ENCODE peak calls at places on chromosomes 16 and 17, in nine cellular contexts. One of them, this sample, is unnamed.

GRCh38 chr17:41559548-41559947 is 12.3 kb downstream of the KRT9 start:
- DNase-seq in activated naive CD4-positive, alpha-beta T cell treated with anti-CD3 and anti-CD28 coated beads, Interleukin-2, amount 50 U/mL, for 16 hours: no peak
- DNase-seq in body of pancreas: no peak
- DNase-seq in B cell: no peak
- DNase-seq in AG10803: peak
- DNase-seq in activated naive CD8-positive, alpha-beta T cell treated with anti-CD3 and anti-CD28 coated beads, Interleukin-2, amount 50 U/mL, for 24 hours: no peak
- DNase-seq in NCI-H524: no peak
- DNase-seq in GM13977: no peak
- DNase-seq in activated T-cell treated with anti-CD3 and anti-CD28 coated beads, Interleukin-2, amount 50 U/mL, for 72 hours: no peak
- DNase-seq in this sample: no peak

GRCh38 chr17:64358261-64358788 is 32.3 kb downstream of the PECAM1 start:
- DNase-seq in AG10803: peak
- DNase-seq in activated naive CD8-positive, alpha-beta T cell treated with anti-CD3 and anti-CD28 coated beads, Interleukin-2, amount 50 U/mL, for 24 hours: no peak
- DNase-seq in GM13977: no peak
- DNase-seq in activated T-cell treated with anti-CD3 and anti-CD28 coated beads, Interleukin-2, amount 50 U/mL, for 72 hours: no peak
- DNase-seq in body of pancreas: no peak
- DNase-seq in B cell: no peak
- DNase-seq in NCI-H524: peak
- DNase-seq in activated naive CD4-positive, alpha-beta T cell treated with anti-CD3 and anti-CD28 coated beads, Interleukin-2, amount 50 U/mL, for 16 hours: no peak
- DNase-seq in this sample: no peak

GRCh38 chr16:57471852-57472664 is 9.6 kb downstream of the POLR2C start:
- DNase-seq in activated naive CD4-positive, alpha-beta T cell treated with anti-CD3 and anti-CD28 coated beads, Interleukin-2, amount 50 U/mL, for 16 hours: no peak
- DNase-seq in body of pancreas: peak
- DNase-seq in GM13977: no peak
- DNase-seq in activated naive CD8-positive, alpha-beta T cell treated with anti-CD3 and anti-CD28 coated beads, Interleukin-2, amount 50 U/mL, for 24 hours: no peak
- DNase-seq in B cell: no peak
- DNase-seq in NCI-H524: no peak
- DNase-seq in AG10803: no peak
- DNase-seq in activated T-cell treated with anti-CD3 and anti-CD28 coated beads, Interleukin-2, amount 50 U/mL, for 72 hours: no peak
- DNase-seq in this sample: no peak

GRCh38 chr17:71378741-71379140 is 742.1 kb upstream of the SOX9 start:
- DNase-seq in NCI-H524: no peak
- DNase-seq in B cell: no peak
- DNase-seq in activated naive CD4-positive, alpha-beta T cell treated with anti-CD3 and anti-CD28 coated beads, Interleukin-2, amount 50 U/mL, for 16 hours: no peak
- DNase-seq in body of pancreas: no peak
- DNase-seq in activated naive CD8-positive, alpha-beta T cell treated with anti-CD3 and anti-CD28 coated beads, Interleukin-2, amount 50 U/mL, for 24 hours: no peak
- DNase-seq in GM13977: no peak
- DNase-seq in activated T-cell treated with anti-CD3 and anti-CD28 coated beads, Interleukin-2, amount 50 U/mL, for 72 hours: no peak
- DNase-seq in AG10803: no peak
- DNase-seq in this sample: no peak

GRCh38 chr17:3551189-3551588 is 6.4 kb downstream of the TRPV3 start:
- DNase-seq in body of pancreas: no peak
- DNase-seq in GM13977: no peak
- DNase-seq in activated naive CD8-positive, alpha-beta T cell treated with anti-CD3 and anti-CD28 coated beads, Interleukin-2, amount 50 U/mL, for 24 hours: no peak
- DNase-seq in B cell: no peak
- DNase-seq in AG10803: no peak
- DNase-seq in activated naive CD4-positive, alpha-beta T cell treated with anti-CD3 and anti-CD28 coated beads, Interleukin-2, amount 50 U/mL, for 16 hours: no peak
- DNase-seq in activated T-cell treated with anti-CD3 and anti-CD28 coated beads, Interleukin-2, amount 50 U/mL, for 72 hours: no peak
- DNase-seq in NCI-H524: no peak
- DNase-seq in this sample: no peak

GRCh38 chr17:40317345-40317873 is 8.4 kb downstream of the RARA start:
- DNase-seq in activated naive CD8-positive, alpha-beta T cell treated with anti-CD3 and anti-CD28 coated beads, Interleukin-2, amount 50 U/mL, for 24 hours: peak
- DNase-seq in AG10803: peak
- DNase-seq in GM13977: peak
- DNase-seq in NCI-H524: peak
- DNase-seq in activated naive CD4-positive, alpha-beta T cell treated with anti-CD3 and anti-CD28 coated beads, Interleukin-2, amount 50 U/mL, for 16 hours: peak
- DNase-seq in activated T-cell treated with anti-CD3 and anti-CD28 coated beads, Interleukin-2, amount 50 U/mL, for 72 hours: no peak
- DNase-seq in B cell: peak
- DNase-seq in body of pancreas: no peak
- DNase-seq in this sample: no peak

GRCh38 chr17:3916013-3916696 is at the start of gene P2RX1:
- DNase-seq in B cell: peak
- DNase-seq in NCI-H524: no peak
- DNase-seq in activated naive CD4-positive, alpha-beta T cell treated with anti-CD3 and anti-CD28 coated beads, Interleukin-2, amount 50 U/mL, for 16 hours: no peak
- DNase-seq in GM13977: no peak
- DNase-seq in AG10803: no peak
- DNase-seq in body of pancreas: no peak
- DNase-seq in activated T-cell treated with anti-CD3 and anti-CD28 coated beads, Interleukin-2, amount 50 U/mL, for 72 hours: peak
- DNase-seq in activated naive CD8-positive, alpha-beta T cell treated with anti-CD3 and anti-CD28 coated beads, Interleukin-2, amount 50 U/mL, for 24 hours: peak
- DNase-seq in this sample: no peak

GRCh38 chr16:22189473-22190168 is 16.5 kb upstream of the EEF2K start:
- DNase-seq in NCI-H524: peak
- DNase-seq in activated naive CD8-positive, alpha-beta T cell treated with anti-CD3 and anti-CD28 coated beads, Interleukin-2, amount 50 U/mL, for 24 hours: peak
- DNase-seq in activated T-cell treated with anti-CD3 and anti-CD28 coated beads, Interleukin-2, amount 50 U/mL, for 72 hours: peak
- DNase-seq in GM13977: no peak
- DNase-seq in AG10803: peak
- DNase-seq in B cell: peak
- DNase-seq in activated naive CD4-positive, alpha-beta T cell treated with anti-CD3 and anti-CD28 coated beads, Interleukin-2, amount 50 U/mL, for 16 hours: peak
- DNase-seq in body of pancreas: peak
- DNase-seq in this sample: no peak

GRCh38 chr16:57637424-57637823 is 9.0 kb downstream of the ADGRG1 start:
- DNase-seq in activated naive CD8-positive, alpha-beta T cell treated with anti-CD3 and anti-CD28 coated beads, Interleukin-2, amount 50 U/mL, for 24 hours: no peak
- DNase-seq in AG10803: no peak
- DNase-seq in activated naive CD4-positive, alpha-beta T cell treated with anti-CD3 and anti-CD28 coated beads, Interleukin-2, amount 50 U/mL, for 16 hours: no peak
- DNase-seq in GM13977: no peak
- DNase-seq in activated T-cell treated with anti-CD3 and anti-CD28 coated beads, Interleukin-2, amount 50 U/mL, for 72 hours: no peak
- DNase-seq in B cell: no peak
- DNase-seq in body of pancreas: no peak
- DNase-seq in NCI-H524: no peak
- DNase-seq in this sample: no peak

GRCh38 chr16:13351222-13351621 is 449.8 kb downstream of the SHISA9 start:
- DNase-seq in activated naive CD8-positive, alpha-beta T cell treated with anti-CD3 and anti-CD28 coated beads, Interleukin-2, amount 50 U/mL, for 24 hours: no peak
- DNase-seq in NCI-H524: no peak
- DNase-seq in activated naive CD4-positive, alpha-beta T cell treated with anti-CD3 and anti-CD28 coated beads, Interleukin-2, amount 50 U/mL, for 16 hours: no peak
- DNase-seq in body of pancreas: no peak
- DNase-seq in GM13977: no peak
- DNase-seq in AG10803: no peak
- DNase-seq in B cell: no peak
- DNase-seq in activated T-cell treated with anti-CD3 and anti-CD28 coated beads, Interleukin-2, amount 50 U/mL, for 72 hours: no peak
- DNase-seq in this sample: no peak

GRCh38 chr16:19175492-19176262 is 7.6 kb downstream of the SYT17 start:
- DNase-seq in GM13977: no peak
- DNase-seq in activated naive CD4-positive, alpha-beta T cell treated with anti-CD3 and anti-CD28 coated beads, Interleukin-2, amount 50 U/mL, for 16 hours: no peak
- DNase-seq in B cell: no peak
- DNase-seq in AG10803: peak
- DNase-seq in body of pancreas: no peak
- DNase-seq in activated T-cell treated with anti-CD3 and anti-CD28 coated beads, Interleukin-2, amount 50 U/mL, for 72 hours: no peak
- DNase-seq in NCI-H524: no peak
- DNase-seq in activated naive CD8-positive, alpha-beta T cell treated with anti-CD3 and anti-CD28 coated beads, Interleukin-2, amount 50 U/mL, for 24 hours: no peak
- DNase-seq in this sample: no peak

GRCh38 chr16:73032548-73033270 is 15.2 kb downstream of the ZFHX3 start:
- DNase-seq in B cell: no peak
- DNase-seq in activated T-cell treated with anti-CD3 and anti-CD28 coated beads, Interleukin-2, amount 50 U/mL, for 72 hours: no peak
- DNase-seq in activated naive CD8-positive, alpha-beta T cell treated with anti-CD3 and anti-CD28 coated beads, Interleukin-2, amount 50 U/mL, for 24 hours: no peak
- DNase-seq in GM13977: peak
- DNase-seq in AG10803: no peak
- DNase-seq in activated naive CD4-positive, alpha-beta T cell treated with anti-CD3 and anti-CD28 coated beads, Interleukin-2, amount 50 U/mL, for 16 hours: no peak
- DNase-seq in NCI-H524: no peak
- DNase-seq in body of pancreas: no peak
- DNase-seq in this sample: no peak

GRCh38 chr17:72661945-72662826 is 430.3 kb downstream of the SLC39A11 start:
- DNase-seq in activated naive CD8-positive, alpha-beta T cell treated with anti-CD3 and anti-CD28 coated beads, Interleukin-2, amount 50 U/mL, for 24 hours: no peak
- DNase-seq in NCI-H524: no peak
- DNase-seq in B cell: no peak
- DNase-seq in activated naive CD4-positive, alpha-beta T cell treated with anti-CD3 and anti-CD28 coated beads, Interleukin-2, amount 50 U/mL, for 16 hours: no peak
- DNase-seq in body of pancreas: no peak
- DNase-seq in activated T-cell treated with anti-CD3 and anti-CD28 coated beads, Interleukin-2, amount 50 U/mL, for 72 hours: no peak
- DNase-seq in GM13977: no peak
- DNase-seq in AG10803: no peak
- DNase-seq in this sample: no peak

GRCh38 chr16:85123891-85124635 is 11.8 kb upstream of the CIBAR2 start:
- DNase-seq in activated naive CD8-positive, alpha-beta T cell treated with anti-CD3 and anti-CD28 coated beads, Interleukin-2, amount 50 U/mL, for 24 hours: no peak
- DNase-seq in body of pancreas: peak
- DNase-seq in activated naive CD4-positive, alpha-beta T cell treated with anti-CD3 and anti-CD28 coated beads, Interleukin-2, amount 50 U/mL, for 16 hours: no peak
- DNase-seq in B cell: no peak
- DNase-seq in AG10803: peak
- DNase-seq in activated T-cell treated with anti-CD3 and anti-CD28 coated beads, Interleukin-2, amount 50 U/mL, for 72 hours: no peak
- DNase-seq in NCI-H524: no peak
- DNase-seq in GM13977: no peak
- DNase-seq in this sample: no peak

GRCh38 chr16:57815987-57816745 is 13.9 kb upstream of the KIFC3 start:
- DNase-seq in B cell: no peak
- DNase-seq in NCI-H524: peak
- DNase-seq in GM13977: no peak
- DNase-seq in body of pancreas: peak
- DNase-seq in AG10803: peak
- DNase-seq in activated T-cell treated with anti-CD3 and anti-CD28 coated beads, Interleukin-2, amount 50 U/mL, for 72 hours: peak
- DNase-seq in activated naive CD8-positive, alpha-beta T cell treated with anti-CD3 and anti-CD28 coated beads, Interleukin-2, amount 50 U/mL, for 24 hours: peak
- DNase-seq in activated naive CD4-positive, alpha-beta T cell treated with anti-CD3 and anti-CD28 coated beads, Interleukin-2, amount 50 U/mL, for 16 hours: no peak
- DNase-seq in this sample: peak

GRCh38 chr16:56744996-56745640 is 15.2 kb downstream of the NUP93 start:
- DNase-seq in body of pancreas: no peak
- DNase-seq in GM13977: no peak
- DNase-seq in activated naive CD8-positive, alpha-beta T cell treated with anti-CD3 and anti-CD28 coated beads, Interleukin-2, amount 50 U/mL, for 24 hours: no peak
- DNase-seq in B cell: no peak
- DNase-seq in AG10803: no peak
- DNase-seq in activated T-cell treated with anti-CD3 and anti-CD28 coated beads, Interleukin-2, amount 50 U/mL, for 72 hours: no peak
- DNase-seq in activated naive CD4-positive, alpha-beta T cell treated with anti-CD3 and anti-CD28 coated beads, Interleukin-2, amount 50 U/mL, for 16 hours: no peak
- DNase-seq in NCI-H524: no peak
- DNase-seq in this sample: no peak